ENCODE peak calls at places on chromosomes 12 and 14, in six cellular contexts. U is activated T-helper 1 cell treated with Interleukin-2 at 50 U/mL for 16 hours; M is mucosa of gallbladder; L is AG10803; W is stimulated activated CD8-positive, alpha-beta memory T cell treated with anti-CD3 and anti-CD28 coated beads, Interleukin-2, amount 100 ng/mL, for 1 hour; A is NCI-H2171 treated with DMSO at 0.1 percent for 48 hours. T is an unnamed sample.

GRCh38 chr14:51821822-51822221 is 38.6 kb upstream of the GNG2 start:
- DNase-seq in W (no peak), L (peak), A (no peak), M (no peak), U (no peak), T (peak)

GRCh38 chr14:61368061-61368710 is 46.8 kb downstream of the PRKCH start:
- DNase-seq in U (no peak), A (no peak), W (no peak), L (no peak), M (no peak), T (no peak)

GRCh38 chr14:26204362-26204953 is 393.4 kb downstream of the NOVA1 start:
- DNase-seq in L (no peak), U (no peak), A (no peak), W (no peak), M (no peak), T (peak)

GRCh38 chr14:36091096-36091495 is 85.4 kb downstream of the PTCSC3 start:
- DNase-seq in A (no peak), L (peak), U (no peak), M (peak), W (no peak), T (peak)

GRCh38 chr14:100714205-100714781 is 12.4 kb upstream of the DLK1 start:
- DNase-seq in U (no peak), L (no peak), M (no peak), A (peak), W (no peak), T (peak)

GRCh38 chr14:56199976-56200577 is 81.9 kb downstream of the PELI2 start:
- DNase-seq in W (no peak), M (no peak), A (no peak), U (no peak), L (peak), T (peak)

GRCh38 chr14:76720382-76720813 is 40.9 kb upstream of the VASH1 start:
- DNase-seq in M (peak), U (no peak), A (peak), L (peak), W (no peak), T (no peak)

GRCh38 chr12:123089631-123090353 is 61.1 kb downstream of the PITPNM2 start:
- DNase-seq in L (peak), M (no peak), W (no peak), A (no peak), U (no peak), T (peak)

GRCh38 chr12:104155711-104156555 is 17.9 kb upstream of the NFYB start:
- DNase-seq in L (no peak), U (no peak), M (no peak), A (no peak), W (no peak), T (no peak)

GRCh38 chr12:50375802-50376201 is 20.6 kb downstream of the FAM186A start:
- DNase-seq in A (no peak), W (no peak), U (no peak), M (no peak), L (no peak), T (no peak)

GRCh38 chr12:117498256-117498655 is 136.8 kb upstream of the NOS1 start:
- DNase-seq in W (no peak), U (no peak), A (no peak), L (no peak), M (no peak), T (no peak)

GRCh38 chr12:123929869-123930583 is 42.6 kb downstream of the CCDC92 start:
- DNase-seq in M (no peak), L (no peak), A (no peak), W (no peak), U (no peak), T (no peak)

GRCh38 chr12:111066744-111067437 is 146.5 kb upstream of the MYL2 start:
- DNase-seq in W (no peak), A (peak), M (no peak), L (no peak), U (no peak), T (no peak)

GRCh38 chr12:12598864-12599263 is 12.8 kb upstream of the CREBL2 start:
- DNase-seq in L (no peak), W (no peak), A (no peak), M (no peak), U (no peak), T (no peak)

GRCh38 chr12:122026706-122027328 is 5.1 kb downstream of the BCL7A start:
- DNase-seq in A (no peak), L (no peak), W (no peak), M (no peak), U (no peak), T (no peak)

GRCh38 chr14:101209594-101209993 is 306.1 kb upstream of the RTL1 start:
- DNase-seq in U (no peak), M (no peak), L (no peak), W (no peak), A (no peak), T (no peak)

GRCh38 chr14:53450871-53451270 is 297.7 kb upstream of the DDHD1 start:
- DNase-seq in M (peak), U (no peak), L (peak), W (no peak), A (no peak), T (peak)

GRCh38 chr12:123029550-123029949 is 49.1 kb downstream of the ARL6IP4 start:
- DNase-seq in A (no peak), W (no peak), L (no peak), M (no peak), U (no peak), T (no peak)

GRCh38 chr14:83541147-83541546 is 1988.8 kb upstream of the FLRT2 start:
- DNase-seq in W (no peak), A (no peak), L (no peak), M (no peak), U (no peak), T (no peak)

GRCh38 chr14:61616524-61617185 is 78.7 kb upstream of the HIF1A start:
- DNase-seq in U (no peak), W (no peak), A (no peak), M (no peak), L (peak), T (peak)

GRCh38 chr14:65880507-65880906 is 468.0 kb downstream of the FUT8 start:
- DNase-seq in M (no peak), L (peak), A (no peak), U (no peak), W (no peak), T (peak)

GRCh38 chr14:24965934-24966593 is 83.9 kb downstream of the STXBP6 start:
- DNase-seq in L (peak), W (no peak), A (no peak), U (no peak), M (peak), T (peak)

GRCh38 chr14:64715628-64716412 is 11.6 kb downstream of the PLEKHG3 start:
- DNase-seq in W (no peak), U (no peak), L (no peak), M (no peak), A (no peak), T (no peak)

T was measured in GM23248.